ENCODE peak calls at places on chromosomes 2 and 18, in eight cellular contexts. Q is WTC11; B is lung microvascular endothelial cell; M is AG08395; E is activated naive CD4-positive, alpha-beta T cell treated with anti-CD3 and anti-CD28 coated beads, Interleukin-2, amount 50 U/mL, for 16 hours; G is RPMI8226; O is IMR-90; K is Caco-2. U is an unnamed sample.

GRCh38 chr18:55405655-55406373 is 182.2 kb downstream of the TCF4 start:
- DNase-seq in Q (no peak), B (peak; percentile 96), M (peak; percentile 77), E (no peak), G (no peak), O (peak; percentile 95), K (no peak), U (no peak)

GRCh38 chr2:29193681-29194080 is 78.5 kb downstream of the CLIP4 start:
- DNase-seq in Q (no peak), B (no peak), M (no peak), E (no peak), G (no peak), O (no peak), K (no peak), U (no peak)

GRCh38 chr2:215529271-215529670 is 93.4 kb upstream of the FN1 start:
- DNase-seq in Q (no peak), B (peak; percentile 80), M (peak; percentile 23), E (no peak), G (no peak), O (peak; percentile 81), K (peak; percentile 10), U (no peak)

GRCh38 chr2:219429958-219430586 is 4.6 kb upstream of the SPEG start:
- DNase-seq in Q (no peak), B (no peak), M (no peak), E (no peak), G (no peak), O (no peak), K (no peak), U (no peak)

GRCh38 chr2:74816540-74817331 is 17.2 kb upstream of the HK2 start:
- DNase-seq in Q (no peak), B (no peak), M (no peak), E (no peak), G (no peak), O (no peak), K (peak; percentile 57), U (no peak)

GRCh38 chr2:176657391-176657790 is 388.1 kb downstream of the MTX2 start:
- DNase-seq in Q (no peak), B (no peak), M (no peak), E (no peak), G (no peak), O (no peak), K (no peak), U (no peak)

GRCh38 chr2:18845854-18846253 is 256.5 kb upstream of the NT5C1B start:
- DNase-seq in Q (no peak), B (no peak), M (no peak), E (no peak), G (no peak), O (no peak), K (no peak), U (no peak)

GRCh38 chr2:240435457-240435954 is at the start of gene GPC1:
- DNase-seq in Q (peak; percentile 70), B (peak; percentile 83), M (peak; percentile 94), E (peak; percentile 42), G (peak; percentile 86), O (peak; percentile 76), K (peak; percentile 75), U (peak; percentile 72)

GRCh38 chr2:54461251-54461650 is 5.1 kb downstream of the SPTBN1 start:
- DNase-seq in Q (no peak), B (peak; percentile 53), M (peak; percentile 17), E (no peak), G (no peak), O (no peak), K (no peak), U (no peak)

GRCh38 chr2:163800889-163801498 is 65.2 kb upstream of the FIGN start:
- DNase-seq in Q (no peak), B (no peak), M (peak; percentile 55), E (no peak), G (no peak), O (peak; percentile 33), K (no peak), U (no peak)

GRCh38 chr2:218281449-218281848 is 10.9 kb downstream of the TMBIM1 start:
- DNase-seq in Q (no peak), B (no peak), M (no peak), E (no peak), G (no peak), O (no peak), K (no peak), U (no peak)

GRCh38 chr2:169143998-169144397 is 74.6 kb downstream of the DHRS9 start:
- DNase-seq in Q (no peak), B (no peak), M (no peak), E (no peak), G (no peak), O (no peak), K (no peak), U (peak; percentile 4)

GRCh38 chr2:224569654-224570053 is 15.5 kb downstream of the CUL3 start:
- DNase-seq in Q (no peak), B (no peak), M (no peak), E (no peak), G (no peak), O (no peak), K (no peak), U (no peak)

GRCh38 chr2:75525434-75526308 is 35.1 kb downstream of the EVA1A start:
- DNase-seq in Q (no peak), B (peak; percentile 13), M (no peak), E (no peak), G (no peak), O (peak; percentile 40), K (no peak), U (peak; percentile 36)

GRCh38 chr2:73176205-73176880 is 26.0 kb upstream of the NOTO start:
- DNase-seq in Q (peak; percentile 22), B (peak; percentile 21), M (peak; percentile 9), E (no peak), G (no peak), O (no peak), K (peak; percentile 28), U (peak; percentile 35)

GRCh38 chr18:68431111-68431921 is 283.6 kb downstream of the TMX3 start:
- DNase-seq in Q (no peak), B (no peak), M (no peak), E (no peak), G (no peak), O (no peak), K (no peak), U (no peak)

GRCh38 chr2:100580474-100581264 is 17.9 kb downstream of the PDCL3 start:
- DNase-seq in Q (no peak), B (peak; percentile 92), M (no peak), E (peak; percentile 33), G (no peak), O (no peak), K (no peak), U (peak; percentile 62)

GRCh38 chr2:81481994-81482368 is 1177.4 kb upstream of the LRRTM1 start:
- DNase-seq in Q (no peak), B (no peak), M (no peak), E (no peak), G (peak; percentile 83), O (no peak), K (no peak), U (no peak)

GRCh38 chr2:36356199-36356989 is 816 bp downstream of the CRIM1 start:
- DNase-seq in Q (peak; percentile 58), B (peak; percentile 44), M (no peak), E (peak; percentile 35), G (peak; percentile 64), O (peak; percentile 34), K (peak; percentile 55), U (peak; percentile 41)

GRCh38 chr2:223641062-223641461 is 38.9 kb upstream of the SCG2 start:
- DNase-seq in Q (no peak), B (no peak), M (no peak), E (no peak), G (no peak), O (peak; percentile 18), K (peak; percentile 28), U (no peak)

GRCh38 chr2:170843656-170844055 is 27.0 kb downstream of the GAD1 start:
- DNase-seq in Q (no peak), B (peak; percentile 61), M (peak; percentile 62), E (no peak), G (no peak), O (peak; percentile 12), K (no peak), U (no peak)

GRCh38 chr18:67300498-67300897 is 216.0 kb downstream of the DSEL start:
- DNase-seq in Q (peak; percentile 17), B (no peak), M (no peak), E (no peak), G (peak; percentile 7), O (no peak), K (peak; percentile 9), U (peak; percentile 6)

GRCh38 chr2:9251154-9252001 is 44.8 kb downstream of the ASAP2 start:
- DNase-seq in Q (no peak), B (peak; percentile 86), M (peak; percentile 92), E (no peak), G (no peak), O (peak; percentile 77), K (peak; percentile 24), U (no peak)

GRCh38 chr2:18585526-18585925 is 3.8 kb downstream of the NT5C1B start:
- DNase-seq in Q (no peak), B (no peak), M (no peak), E (no peak), G (no peak), O (no peak), K (no peak), U (no peak)

GRCh38 chr2:187379869-187380268 is 68.2 kb downstream of the CALCRL start:
- DNase-seq in Q (no peak), B (no peak), M (no peak), E (no peak), G (no peak), O (no peak), K (no peak), U (no peak)

GRCh38 chr2:63755216-63755615 is 86.5 kb upstream of the UGP2 start:
- DNase-seq in Q (no peak), B (no peak), M (peak; percentile 24), E (no peak), G (no peak), O (peak; percentile 17), K (no peak), U (no peak)

U was measured in GM12865.